ENCODE peak calls at places on chromosomes 1 and 21, in ten cellular contexts. One of them, this sample, is unnamed.

GRCh38 chr1:9249534-9250335 is 15.2 kb downstream of the H6PD start:
- DNase-seq in cardiac fibroblast: peak
- DNase-seq in IMR-90: peak
- DNase-seq in progenitor cell of endocrine pancreas: peak
- DNase-seq in RWPE1: no peak
- DNase-seq in GM13976: peak
- DNase-seq in adrenal gland: peak
- DNase-seq in left ventricle myocardium inferior: peak
- DNase-seq in astrocyte of the cerebellum: no peak
- DNase-seq in glutamatergic neuron: peak
- DNase-seq in this sample: no peak

GRCh38 chr1:233045591-233045990 is 95.2 kb downstream of the NTPCR start:
- DNase-seq in cardiac fibroblast: peak
- DNase-seq in IMR-90: peak
- DNase-seq in progenitor cell of endocrine pancreas: no peak
- DNase-seq in RWPE1: no peak
- DNase-seq in GM13976: no peak
- DNase-seq in adrenal gland: no peak
- DNase-seq in left ventricle myocardium inferior: no peak
- DNase-seq in astrocyte of the cerebellum: peak
- DNase-seq in glutamatergic neuron: no peak
- DNase-seq in this sample: no peak

GRCh38 chr21:32371913-32372314 is 20.9 kb downstream of the URB1 start:
- DNase-seq in cardiac fibroblast: peak
- DNase-seq in IMR-90: peak
- DNase-seq in progenitor cell of endocrine pancreas: no peak
- DNase-seq in RWPE1: peak
- DNase-seq in GM13976: no peak
- DNase-seq in adrenal gland: peak
- DNase-seq in left ventricle myocardium inferior: no peak
- DNase-seq in astrocyte of the cerebellum: no peak
- DNase-seq in glutamatergic neuron: no peak
- DNase-seq in this sample: no peak

GRCh38 chr1:221117548-221117951 is 238.3 kb downstream of the HLX start:
- DNase-seq in cardiac fibroblast: peak
- DNase-seq in IMR-90: peak
- DNase-seq in progenitor cell of endocrine pancreas: no peak
- DNase-seq in RWPE1: no peak
- DNase-seq in GM13976: no peak
- DNase-seq in adrenal gland: no peak
- DNase-seq in left ventricle myocardium inferior: peak
- DNase-seq in astrocyte of the cerebellum: peak
- DNase-seq in glutamatergic neuron: no peak
- DNase-seq in this sample: no peak

GRCh38 chr21:43825610-43825935 is 36.2 kb downstream of the RRP1 start:
- DNase-seq in cardiac fibroblast: no peak
- DNase-seq in IMR-90: no peak
- DNase-seq in progenitor cell of endocrine pancreas: no peak
- DNase-seq in RWPE1: no peak
- DNase-seq in GM13976: no peak
- DNase-seq in adrenal gland: no peak
- DNase-seq in left ventricle myocardium inferior: no peak
- DNase-seq in astrocyte of the cerebellum: no peak
- DNase-seq in glutamatergic neuron: no peak
- DNase-seq in this sample: no peak

GRCh38 chr1:91885331-91885715 is 628 bp downstream of the TGFBR3 start:
- DNase-seq in cardiac fibroblast: no peak
- DNase-seq in IMR-90: peak
- DNase-seq in progenitor cell of endocrine pancreas: no peak
- DNase-seq in RWPE1: no peak
- DNase-seq in GM13976: peak
- DNase-seq in adrenal gland: peak
- DNase-seq in left ventricle myocardium inferior: peak
- DNase-seq in astrocyte of the cerebellum: no peak
- DNase-seq in glutamatergic neuron: peak
- DNase-seq in this sample: no peak

GRCh38 chr1:23727362-23727811 is 15.9 kb upstream of the ELOA start:
- DNase-seq in cardiac fibroblast: peak
- DNase-seq in IMR-90: peak
- DNase-seq in progenitor cell of endocrine pancreas: no peak
- DNase-seq in RWPE1: no peak
- DNase-seq in GM13976: peak
- DNase-seq in adrenal gland: peak
- DNase-seq in left ventricle myocardium inferior: peak
- DNase-seq in astrocyte of the cerebellum: no peak
- DNase-seq in glutamatergic neuron: no peak
- DNase-seq in this sample: no peak

GRCh38 chr21:34987673-34988072 is 61.4 kb downstream of the RUNX1 start:
- DNase-seq in cardiac fibroblast: no peak
- DNase-seq in IMR-90: no peak
- DNase-seq in progenitor cell of endocrine pancreas: no peak
- DNase-seq in RWPE1: no peak
- DNase-seq in GM13976: no peak
- DNase-seq in adrenal gland: no peak
- DNase-seq in left ventricle myocardium inferior: no peak
- DNase-seq in astrocyte of the cerebellum: no peak
- DNase-seq in glutamatergic neuron: no peak
- DNase-seq in this sample: no peak

GRCh38 chr1:244962140-244962539 is 97.8 kb upstream of the HNRNPU start:
- DNase-seq in cardiac fibroblast: no peak
- DNase-seq in IMR-90: no peak
- DNase-seq in progenitor cell of endocrine pancreas: no peak
- DNase-seq in RWPE1: no peak
- DNase-seq in GM13976: no peak
- DNase-seq in adrenal gland: peak
- DNase-seq in left ventricle myocardium inferior: no peak
- DNase-seq in astrocyte of the cerebellum: no peak
- DNase-seq in glutamatergic neuron: no peak
- DNase-seq in this sample: no peak

GRCh38 chr1:65626003-65626402 is 166.7 kb upstream of the PDE4B start:
- DNase-seq in cardiac fibroblast: no peak
- DNase-seq in IMR-90: no peak
- DNase-seq in progenitor cell of endocrine pancreas: no peak
- DNase-seq in RWPE1: no peak
- DNase-seq in GM13976: no peak
- DNase-seq in adrenal gland: no peak
- DNase-seq in left ventricle myocardium inferior: no peak
- DNase-seq in astrocyte of the cerebellum: no peak
- DNase-seq in glutamatergic neuron: no peak
- DNase-seq in this sample: no peak

GRCh38 chr1:19395678-19396192 is 83.6 kb downstream of the SLC66A1 start:
- DNase-seq in cardiac fibroblast: peak
- DNase-seq in IMR-90: peak
- DNase-seq in progenitor cell of endocrine pancreas: no peak
- DNase-seq in RWPE1: peak
- DNase-seq in GM13976: no peak
- DNase-seq in adrenal gland: no peak
- DNase-seq in left ventricle myocardium inferior: no peak
- DNase-seq in astrocyte of the cerebellum: no peak
- DNase-seq in glutamatergic neuron: peak
- DNase-seq in this sample: no peak

DNA sequence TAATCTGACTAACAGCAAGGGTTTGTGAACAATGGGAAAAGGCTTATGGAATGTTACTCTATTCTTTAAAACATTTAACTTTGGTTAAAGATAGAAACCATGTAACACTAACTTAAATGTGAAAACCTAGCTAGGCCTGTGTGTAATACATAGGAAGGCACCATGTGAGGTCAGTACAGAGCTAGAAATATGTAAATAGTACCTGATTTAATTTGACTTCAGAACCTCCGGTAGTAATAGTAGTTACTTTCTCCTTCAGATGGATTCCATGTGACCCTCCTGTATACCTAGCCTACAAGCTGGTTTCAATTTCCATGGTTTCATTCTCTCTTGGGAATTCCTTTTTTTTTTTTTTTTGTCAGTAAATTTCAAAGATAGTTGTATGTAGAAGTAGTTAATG is 1.3 kb downstream of the MTF2 start:
- DNase-seq in cardiac fibroblast: peak
- DNase-seq in IMR-90: peak
- DNase-seq in progenitor cell of endocrine pancreas: no peak
- DNase-seq in RWPE1: peak
- DNase-seq in GM13976: peak
- DNase-seq in adrenal gland: no peak
- DNase-seq in left ventricle myocardium inferior: no peak
- DNase-seq in astrocyte of the cerebellum: peak
- DNase-seq in glutamatergic neuron: no peak
- DNase-seq in this sample: peak
- TF ChIP-seq CTCF in cardiac fibroblast: peak
- TF ChIP-seq CTCF in IMR-90: peak
- TF ChIP-seq CTCF in progenitor cell of endocrine pancreas: peak
- TF ChIP-seq CTCF in RWPE1: peak
- TF ChIP-seq CTCF in GM13976: peak
- TF ChIP-seq CTCF in adrenal gland: peak
- TF ChIP-seq CTCF in left ventricle myocardium inferior: peak
- TF ChIP-seq CTCF in astrocyte of the cerebellum: peak
- TF ChIP-seq CTCF in glutamatergic neuron: no peak
- TF ChIP-seq CTCF in this sample: peak

GRCh38 chr21:29176721-29177120 is 46.3 kb downstream of the MAP3K7CL start:
- DNase-seq in cardiac fibroblast: no peak
- DNase-seq in IMR-90: no peak
- DNase-seq in progenitor cell of endocrine pancreas: no peak
- DNase-seq in RWPE1: no peak
- DNase-seq in GM13976: no peak
- DNase-seq in adrenal gland: no peak
- DNase-seq in left ventricle myocardium inferior: no peak
- DNase-seq in astrocyte of the cerebellum: no peak
- DNase-seq in glutamatergic neuron: no peak
- DNase-seq in this sample: no peak
- TF ChIP-seq CTCF in cardiac fibroblast: no peak
- TF ChIP-seq CTCF in IMR-90: no peak
- TF ChIP-seq CTCF in progenitor cell of endocrine pancreas: no peak
- TF ChIP-seq CTCF in RWPE1: no peak
- TF ChIP-seq CTCF in GM13976: no peak
- TF ChIP-seq CTCF in adrenal gland: no peak
- TF ChIP-seq CTCF in left ventricle myocardium inferior: no peak
- TF ChIP-seq CTCF in astrocyte of the cerebellum: no peak
- TF ChIP-seq CTCF in glutamatergic neuron: no peak
- TF ChIP-seq CTCF in this sample: no peak

DNA sequence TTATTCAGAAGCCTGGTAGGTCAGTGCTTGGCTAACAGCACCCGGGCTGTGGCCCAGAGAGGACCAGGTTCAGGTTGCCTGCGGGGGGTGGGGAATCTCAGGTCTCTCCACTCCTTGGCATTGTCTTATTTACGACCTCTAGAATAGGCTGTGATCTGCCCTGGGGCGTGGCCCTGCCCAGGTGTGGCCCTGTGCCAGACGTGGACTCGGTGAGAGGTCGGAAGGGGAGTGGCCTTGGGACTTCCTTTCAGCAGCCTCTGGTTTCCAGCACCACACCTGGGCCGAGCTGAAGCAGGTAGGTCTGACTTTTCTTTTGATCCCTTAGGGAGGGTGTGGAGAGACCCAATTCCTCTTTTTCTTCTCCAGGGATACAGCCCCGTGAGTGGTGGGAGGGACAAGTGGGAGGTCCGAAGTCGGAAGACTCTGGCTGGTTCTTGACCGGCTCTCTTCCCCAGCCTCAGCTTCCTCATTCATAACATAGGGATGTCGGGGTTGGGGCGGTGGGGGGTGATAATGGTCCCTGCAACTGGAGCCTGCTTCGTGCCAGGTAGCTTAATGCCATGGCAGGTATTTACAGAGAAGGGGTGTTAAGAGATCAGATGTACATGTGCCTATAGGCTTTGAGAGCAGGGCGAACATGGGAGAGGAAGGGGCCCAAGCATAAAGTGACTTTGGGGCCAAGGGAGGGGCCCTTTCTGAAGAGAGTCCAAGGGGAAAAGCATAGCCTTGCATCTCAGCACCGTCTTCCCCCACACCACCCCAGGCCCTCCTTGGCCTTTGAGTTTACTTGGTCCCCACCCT is 16.5 kb downstream of the ACOT11 start:
- DNase-seq in cardiac fibroblast: no peak
- DNase-seq in IMR-90: no peak
- DNase-seq in progenitor cell of endocrine pancreas: no peak
- DNase-seq in RWPE1: peak
- DNase-seq in GM13976: no peak
- DNase-seq in adrenal gland: no peak
- DNase-seq in left ventricle myocardium inferior: no peak
- DNase-seq in astrocyte of the cerebellum: no peak
- DNase-seq in glutamatergic neuron: no peak
- DNase-seq in this sample: no peak
- TF ChIP-seq CTCF in cardiac fibroblast: no peak
- TF ChIP-seq CTCF in IMR-90: no peak
- TF ChIP-seq CTCF in progenitor cell of endocrine pancreas: no peak
- TF ChIP-seq CTCF in RWPE1: no peak
- TF ChIP-seq CTCF in GM13976: no peak
- TF ChIP-seq CTCF in adrenal gland: no peak
- TF ChIP-seq CTCF in left ventricle myocardium inferior: no peak
- TF ChIP-seq CTCF in astrocyte of the cerebellum: no peak
- TF ChIP-seq CTCF in glutamatergic neuron: no peak
- TF ChIP-seq CTCF in this sample: no peak

GRCh38 chr1:237903961-237904360 is 13.2 kb upstream of the ZP4 start:
- DNase-seq in cardiac fibroblast: no peak
- DNase-seq in IMR-90: no peak
- DNase-seq in progenitor cell of endocrine pancreas: no peak
- DNase-seq in RWPE1: no peak
- DNase-seq in GM13976: no peak
- DNase-seq in adrenal gland: no peak
- DNase-seq in left ventricle myocardium inferior: no peak
- DNase-seq in astrocyte of the cerebellum: no peak
- DNase-seq in glutamatergic neuron: no peak
- DNase-seq in this sample: no peak

GRCh38 chr1:237895630-237896029 is 4.9 kb upstream of the ZP4 start:
- DNase-seq in cardiac fibroblast: no peak
- DNase-seq in IMR-90: no peak
- DNase-seq in progenitor cell of endocrine pancreas: no peak
- DNase-seq in RWPE1: no peak
- DNase-seq in GM13976: no peak
- DNase-seq in adrenal gland: no peak
- DNase-seq in left ventricle myocardium inferior: no peak
- DNase-seq in astrocyte of the cerebellum: no peak
- DNase-seq in glutamatergic neuron: no peak
- DNase-seq in this sample: no peak

DNA sequence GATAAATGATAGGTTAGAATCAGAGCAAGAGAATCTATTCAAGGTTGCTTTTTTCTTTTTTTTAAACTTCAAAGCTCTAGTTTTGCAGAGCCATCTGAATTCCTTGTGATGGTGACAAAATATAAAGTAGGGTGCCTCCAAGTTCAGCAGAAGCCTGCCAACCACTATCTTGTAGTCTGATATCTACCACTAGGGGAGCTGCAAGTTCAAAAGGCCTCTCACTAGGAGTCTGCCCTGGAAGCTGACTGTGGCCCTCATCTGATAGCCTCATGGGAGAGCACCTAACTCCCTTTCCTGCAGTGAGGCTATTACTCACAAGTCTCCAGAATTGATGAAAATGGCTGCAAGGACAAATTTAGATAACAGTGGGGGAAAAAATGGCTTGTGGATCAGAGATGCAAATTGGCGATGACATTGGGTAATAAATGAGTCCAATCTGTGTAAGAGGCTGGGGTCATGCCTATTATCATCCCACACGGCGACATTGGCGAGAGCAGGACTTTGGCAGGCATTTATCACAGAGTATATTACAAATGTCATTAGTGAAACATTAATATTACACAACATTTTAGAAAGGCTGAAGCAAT is 10.7 kb upstream of the ZP4 start:
- DNase-seq in cardiac fibroblast: peak
- DNase-seq in IMR-90: no peak
- DNase-seq in progenitor cell of endocrine pancreas: no peak
- DNase-seq in RWPE1: peak
- DNase-seq in GM13976: peak
- DNase-seq in adrenal gland: peak
- DNase-seq in left ventricle myocardium inferior: no peak
- DNase-seq in astrocyte of the cerebellum: no peak
- DNase-seq in glutamatergic neuron: no peak
- DNase-seq in this sample: no peak
- TF ChIP-seq CTCF in cardiac fibroblast: peak
- TF ChIP-seq CTCF in IMR-90: peak
- TF ChIP-seq CTCF in progenitor cell of endocrine pancreas: peak
- TF ChIP-seq CTCF in RWPE1: peak
- TF ChIP-seq CTCF in GM13976: peak
- TF ChIP-seq CTCF in adrenal gland: peak
- TF ChIP-seq CTCF in left ventricle myocardium inferior: peak
- TF ChIP-seq CTCF in astrocyte of the cerebellum: peak
- TF ChIP-seq CTCF in glutamatergic neuron: peak
- TF ChIP-seq CTCF in this sample: no peak

This sample was measured in AG04449.